ENCODE peak calls at places on chromosomes 3 and 15, in six cellular contexts. Y, T, G, D, X and Z are unnamed samples.

GRCh38 chr3:184354121-184354728 is 7.2 kb downstream of the CLCN2 start:
- DNase-seq in Y (peak), T (peak), G (no peak), D (peak), X (peak), Z (peak)

GRCh38 chr3:67642734-67643133 is 11.7 kb downstream of the SUCLG2 start:
- DNase-seq in Y (no peak), T (no peak), G (no peak), D (no peak), X (no peak), Z (no peak)

GRCh38 chr15:27743078-27743477 is 356.0 kb downstream of the OCA2 start:
- DNase-seq in Y (no peak), T (no peak), G (no peak), D (no peak), X (no peak), Z (no peak)

GRCh38 chr3:7423995-7424394 is 563.1 kb downstream of the GRM7 start:
- DNase-seq in Y (no peak), T (no peak), G (no peak), D (no peak), X (peak), Z (no peak)

GRCh38 chr3:180913582-180914404 is 1.3 kb downstream of the FXR1 start:
- DNase-seq in Y (no peak), T (no peak), G (no peak), D (no peak), X (no peak), Z (no peak)

GRCh38 chr15:94412979-94413741 is 181.8 kb downstream of the MCTP2 start:
- DNase-seq in Y (no peak), T (no peak), G (peak), D (no peak), X (no peak), Z (no peak)

GRCh38 chr3:42061711-42062408 is 29.3 kb upstream of the TRAK1 start:
- DNase-seq in Y (no peak), T (no peak), G (peak), D (peak), X (peak), Z (no peak)

GRCh38 chr3:15151166-15151565 is 52.2 kb upstream of the RBSN start:
- DNase-seq in Y (no peak), T (no peak), G (no peak), D (no peak), X (no peak), Z (no peak)

GRCh38 chr3:130626021-130626420 is 109.0 kb downstream of the COL6A6 start:
- DNase-seq in Y (no peak), T (no peak), G (peak), D (no peak), X (no peak), Z (no peak)

GRCh38 chr15:77869021-77869895 is 208.3 kb downstream of the TBC1D2B start:
- DNase-seq in Y (no peak), T (no peak), G (no peak), D (no peak), X (no peak), Z (peak)

GRCh38 chr15:56653082-56653481 is 80.2 kb downstream of the ZNF280D start:
- DNase-seq in Y (no peak), T (no peak), G (no peak), D (no peak), X (no peak), Z (no peak)

GRCh38 chr3:56787784-56788256 is 13.9 kb downstream of the ARHGEF3 start:
- DNase-seq in Y (no peak), T (peak), G (no peak), D (no peak), X (no peak), Z (no peak)

GRCh38 chr15:49235446-49236207 is 65.6 kb downstream of the GALK2 start:
- DNase-seq in Y (peak), T (peak), G (peak), D (no peak), X (peak), Z (peak)

GRCh38 chr3:36890261-36890660 is 54.6 kb downstream of the TRANK1 start:
- DNase-seq in Y (no peak), T (no peak), G (no peak), D (no peak), X (peak), Z (no peak)

GRCh38 chr15:72237286-72238224 is 6.6 kb upstream of the PKM start:
- DNase-seq in Y (no peak), T (peak), G (peak), D (peak), X (peak), Z (no peak)

GRCh38 chr3:69113536-69113935 is 8.9 kb downstream of the LMOD3 start:
- DNase-seq in Y (no peak), T (no peak), G (no peak), D (no peak), X (no peak), Z (no peak)

GRCh38 chr15:74768771-74769342 is 13.0 kb upstream of the CSK start:
- DNase-seq in Y (peak), T (peak), G (peak), D (peak), X (peak), Z (peak)

GRCh38 chr3:46643701-46644100 is 31.4 kb downstream of the FAM240A start:
- DNase-seq in Y (no peak), T (no peak), G (no peak), D (no peak), X (no peak), Z (no peak)

GRCh38 chr15:81222007-81222406 is 25.3 kb downstream of the IL16 start:
- DNase-seq in Y (no peak), T (no peak), G (no peak), D (no peak), X (no peak), Z (no peak)

GRCh38 chr3:100316656-100317069 is 17.9 kb upstream of the NIT2 start:
- DNase-seq in Y (peak), T (peak), G (peak), D (no peak), X (peak), Z (peak)

GRCh38 chr15:76517910-76518309 is 181.3 kb downstream of the ISL2 start:
- DNase-seq in Y (no peak), T (no peak), G (peak), D (no peak), X (peak), Z (no peak)

GRCh38 chr3:138389841-138390581 is 41.6 kb downstream of the MRAS start:
- DNase-seq in Y (peak), T (no peak), G (peak), D (no peak), X (no peak), Z (no peak)

GRCh38 chr3:77868725-77869124 is 828.8 kb downstream of the ROBO2 start:
- DNase-seq in Y (no peak), T (no peak), G (no peak), D (no peak), X (no peak), Z (no peak)

GRCh38 chr15:84108725-84109124 is 126.8 kb upstream of the GOLGA6L4 start:
- DNase-seq in Y (no peak), T (no peak), G (no peak), D (no peak), X (no peak), Z (no peak)

GRCh38 chr15:71203573-71204444 is 88.5 kb downstream of the THSD4 start:
- DNase-seq in Y (no peak), T (no peak), G (no peak), D (no peak), X (peak), Z (no peak)

GRCh38 chr3:172624999-172625398 is 85.9 kb downstream of the NCEH1 start:
- DNase-seq in Y (no peak), T (no peak), G (no peak), D (no peak), X (no peak), Z (no peak)

GRCh38 chr15:101210466-101210865 is 41.4 kb downstream of the CHSY1 start:
- DNase-seq in Y (no peak), T (no peak), G (no peak), D (no peak), X (no peak), Z (no peak)

DNA sequence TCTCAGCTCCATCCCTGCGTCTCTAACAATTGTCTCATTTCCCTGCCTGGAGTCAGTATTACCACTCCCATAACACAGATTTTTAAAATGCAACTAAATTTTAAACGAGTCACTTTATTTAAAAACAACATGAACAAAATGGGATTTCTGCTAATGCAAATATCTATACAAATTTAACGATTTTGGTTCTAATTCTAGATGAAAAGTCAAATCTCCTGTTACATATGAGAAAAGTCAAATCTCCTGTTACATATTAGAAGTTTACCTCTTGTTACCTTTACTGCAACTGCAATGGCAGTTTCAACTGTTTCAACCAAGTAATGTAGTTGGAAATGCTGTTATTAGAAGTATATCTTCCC is 578 bp upstream of the RPL39L start:
- DNase-seq in Y (no peak), T (no peak), G (no peak), D (no peak), X (no peak), Z (no peak)
- TF ChIP-seq CTCF in Y (no peak), T (peak), G (no peak), D (no peak), X (no peak), Z (peak)

GRCh38 chr15:39919740-39920509 is at the start of gene GPR176:
- DNase-seq in Y (peak), T (peak), G (peak), D (no peak), X (peak), Z (peak)

GRCh38 chr15:39919396-39919739 is 698 bp downstream of the GPR176 start:
- DNase-seq in Y (no peak), T (no peak), G (no peak), D (no peak), X (no peak), Z (no peak)

GRCh38 chr15:39918688-39919385 is 1.2 kb downstream of the GPR176 start:
- DNase-seq in Y (no peak), T (no peak), G (peak), D (no peak), X (no peak), Z (no peak)

GRCh38 chr15:39921274-39921638 is 1.2 kb upstream of the GPR176 start:
- DNase-seq in Y (no peak), T (no peak), G (no peak), D (no peak), X (no peak), Z (no peak)

DNA sequence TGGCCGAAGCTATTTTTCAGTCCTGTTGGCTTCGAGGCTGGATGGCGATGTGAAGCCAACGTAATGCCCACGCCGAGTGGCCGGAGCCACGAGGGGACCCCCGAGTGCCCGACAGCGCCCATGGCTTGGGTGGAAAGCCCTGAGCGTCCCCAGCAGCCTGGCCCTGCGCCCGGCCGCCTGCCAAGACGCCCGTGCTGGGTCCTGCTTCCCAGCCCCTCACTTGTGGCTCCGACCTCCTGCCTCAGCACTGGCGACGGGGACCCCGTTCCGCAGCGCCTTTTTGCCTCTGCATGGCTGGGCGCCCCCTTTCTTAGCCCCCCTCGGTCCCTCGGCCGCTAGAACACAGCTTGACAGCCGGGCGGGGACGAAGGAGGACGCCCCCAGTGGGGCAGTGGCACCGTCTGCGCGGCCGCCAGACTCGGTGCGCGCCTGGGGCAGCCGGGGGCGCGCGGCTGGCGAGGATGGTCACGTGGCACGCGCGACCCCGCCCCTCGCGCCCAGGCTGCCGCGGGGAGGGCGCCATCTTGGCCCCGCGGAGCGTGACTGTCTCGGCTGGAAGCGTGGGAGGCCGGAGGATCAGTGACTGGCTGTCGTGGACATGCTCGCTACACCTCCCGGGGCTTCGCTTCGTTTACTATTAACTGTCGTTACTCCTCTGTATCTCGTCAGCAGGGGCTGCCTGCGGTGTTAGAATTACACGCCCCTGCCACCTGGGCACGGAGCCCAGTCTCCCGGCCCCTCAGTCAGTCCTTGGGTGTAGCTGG is 626 bp upstream of the GPR176 start:
- DNase-seq in Y (peak), T (peak), G (peak), D (peak), X (peak), Z (peak)
- TF ChIP-seq CTCF in Y (no peak), T (no peak), G (no peak), D (no peak), X (peak), Z (no peak)

DNA sequence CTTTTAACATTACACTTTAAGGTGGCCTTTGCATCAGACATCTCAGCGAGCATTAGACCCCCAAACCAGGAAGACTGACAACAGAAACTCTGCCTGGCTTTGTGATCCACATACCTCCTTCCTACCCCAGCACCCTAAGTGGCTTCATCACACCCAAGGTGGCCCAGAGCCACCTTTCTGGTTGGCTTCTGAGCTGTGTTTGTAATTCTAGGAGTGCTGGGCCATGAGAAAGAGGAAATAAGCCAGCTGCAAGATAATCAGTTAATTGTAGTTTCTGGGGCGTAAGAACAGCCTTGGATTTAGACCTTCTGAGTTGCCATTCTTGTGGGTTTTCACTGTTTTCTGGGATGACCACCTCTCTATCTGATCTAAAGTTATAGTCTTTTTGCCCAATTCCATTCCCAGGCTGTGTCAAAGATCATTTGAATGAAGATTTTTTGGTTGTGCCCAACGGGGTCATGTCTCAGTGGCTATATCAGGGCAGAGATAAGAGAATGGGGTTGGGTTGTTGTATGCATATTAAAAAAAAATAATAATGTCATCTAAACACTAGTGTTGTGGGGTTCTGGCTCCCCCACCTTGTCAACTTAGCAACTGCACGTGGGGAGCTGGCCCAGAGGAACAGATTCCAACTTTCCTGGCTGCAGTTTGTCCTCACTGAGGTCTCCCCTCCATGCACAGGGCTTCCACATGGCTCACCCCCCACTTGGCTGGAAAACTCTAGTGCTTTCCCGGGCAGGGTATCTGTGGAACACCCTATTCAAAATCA is 234.8 kb upstream of the WNT5A start:
- DNase-seq in Y (peak), T (peak), G (peak), D (peak), X (peak), Z (peak)
- TF ChIP-seq CTCF in Y (peak), T (no peak), G (peak), D (peak), X (peak), Z (peak)

DNA sequence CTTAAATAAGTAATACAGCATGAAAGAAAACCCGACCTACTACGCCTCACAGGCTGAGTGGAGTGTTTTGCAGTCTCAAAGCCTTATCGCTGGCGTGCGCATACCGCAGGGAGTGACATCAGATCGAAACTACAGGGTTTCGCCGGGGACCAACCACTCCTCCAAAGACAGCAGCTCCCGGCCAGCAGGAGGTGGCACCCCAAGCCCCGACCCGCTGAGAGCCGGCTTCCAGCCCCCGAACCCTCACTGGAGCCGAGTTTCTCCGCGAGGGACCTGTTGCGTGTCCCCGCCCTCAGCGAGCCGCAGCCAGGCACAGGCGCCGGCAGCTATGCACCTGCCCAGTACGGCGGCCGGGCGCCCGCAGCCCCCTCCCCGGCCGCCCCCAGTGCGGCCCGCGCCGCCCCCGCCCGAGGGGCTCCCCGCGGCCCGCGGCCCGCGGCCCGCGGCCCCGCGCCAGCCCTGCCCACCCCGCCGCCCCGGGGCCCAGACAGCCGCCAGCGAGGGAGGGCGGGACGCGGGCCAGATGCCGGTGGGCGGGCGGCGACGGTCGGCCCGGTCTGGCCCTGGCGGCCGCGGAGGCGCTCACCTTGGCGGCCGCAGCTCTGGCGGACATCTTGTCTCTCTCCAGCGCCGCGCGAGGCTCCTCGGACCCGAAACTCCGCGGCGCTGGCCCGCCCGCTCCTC is 710 bp downstream of the TJP1 start:
- DNase-seq in Y (peak), T (peak), G (peak), D (peak), X (peak), Z (peak)
- TF ChIP-seq CTCF in Y (peak), T (no peak), G (peak), D (peak), X (peak), Z (no peak)

GRCh38 chr15:65867244-65867643 is 2.0 kb upstream of the RAB11A start:
- DNase-seq in Y (no peak), T (no peak), G (no peak), D (no peak), X (no peak), Z (no peak)

GRCh38 chr15:65869954-65870871 is 922 bp downstream of the RAB11A start:
- DNase-seq in Y (peak), T (peak), G (peak), D (peak), X (peak), Z (no peak)

GRCh38 chr15:65870889-65871533 is 1.7 kb downstream of the RAB11A start:
- DNase-seq in Y (no peak), T (no peak), G (peak), D (no peak), X (no peak), Z (no peak)

GRCh38 chr15:65868546-65869126 is 655 bp upstream of the RAB11A start:
- DNase-seq in Y (no peak), T (no peak), G (no peak), D (no peak), X (no peak), Z (no peak)

DNA sequence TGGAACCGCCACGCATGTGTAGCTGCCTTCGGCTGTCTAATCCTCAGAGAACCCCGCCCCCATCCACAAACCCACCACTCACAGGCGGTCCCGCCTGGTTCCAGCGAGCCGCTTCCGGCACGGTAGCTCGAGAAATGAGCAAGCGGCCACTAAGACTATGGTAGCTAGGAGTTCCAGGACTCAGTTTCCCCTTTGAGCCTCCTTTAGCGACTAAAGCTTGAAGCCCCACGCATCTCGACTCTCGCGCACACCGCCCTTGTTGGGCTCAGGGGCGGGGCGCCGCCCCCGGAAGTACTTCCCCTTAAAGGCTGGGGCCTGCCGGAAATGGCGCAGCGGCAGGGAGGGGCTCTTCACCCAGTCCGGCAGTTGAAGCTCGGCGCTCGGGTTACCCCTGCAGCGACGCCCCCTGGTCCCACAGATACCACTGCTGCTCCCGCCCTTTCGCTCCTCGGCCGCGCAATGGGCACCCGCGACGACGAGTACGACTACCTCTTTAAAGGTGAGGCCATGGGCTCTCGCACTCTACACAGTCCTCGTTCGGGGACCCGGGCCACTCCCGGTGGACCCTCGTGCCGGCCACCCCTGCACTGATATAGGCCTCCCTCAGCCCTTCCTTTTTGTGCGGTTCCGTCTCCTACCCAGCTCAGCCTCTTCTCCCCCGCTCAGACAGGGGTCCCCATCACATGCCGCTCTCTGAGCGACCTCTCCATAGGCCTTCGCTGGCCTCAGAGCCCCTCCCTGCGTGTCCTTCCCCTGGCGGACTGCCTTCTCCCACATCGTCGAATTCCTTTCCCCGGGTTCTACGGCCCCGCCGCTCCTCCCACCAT is at the start of gene RAB11A:
- DNase-seq in Y (peak), T (peak), G (peak), D (peak), X (peak), Z (peak)
- TF ChIP-seq CTCF in Y (peak), T (peak), G (peak), D (no peak), X (peak), Z (no peak)

GRCh38 chr3:73512095-73512494 is 112.6 kb downstream of the PDZRN3 start:
- DNase-seq in Y (no peak), T (no peak), G (peak), D (no peak), X (no peak), Z (no peak)
- TF ChIP-seq CTCF in Y (no peak), T (no peak), G (no peak), D (no peak), X (no peak), Z (no peak)